ENCODE peak calls at places on chromosomes 3 and 15, in nine cellular contexts. A is stromal cell of bone marrow; S is Daoy; Z is ELR; M is stimulated activated CD4-positive, alpha-beta T cell treated with anti-CD3 and anti-CD28 coated beads, Interleukin-4, amount 100 ng/mL, for 4 hours; K is brain pericyte; Q is mucosa of descending colon; F is GDM1; P is nucleus accumbens. O is an unnamed sample.

GRCh38 chr3:105538483-105538882 is 171.8 kb downstream of the ALCAM start:
- DNase-seq in A (no peak), S (peak), Z (no peak), M (no peak), K (no peak), Q (no peak), F (no peak), P (no peak), O (no peak)

GRCh38 chr3:43248194-43248593 is 38.1 kb upstream of the SNRK start:
- DNase-seq in A (no peak), S (no peak), Z (no peak), M (no peak), K (peak), Q (no peak), F (no peak), P (no peak), O (no peak)

GRCh38 chr3:177618873-177619771 is 421.8 kb upstream of the TBL1XR1 start:
- DNase-seq in A (peak), S (peak), Z (peak), M (no peak), K (no peak), Q (no peak), F (no peak), P (peak), O (peak)

GRCh38 chr15:40754883-40755815 is at the start of gene RMDN3:
- DNase-seq in A (peak), S (peak), Z (peak), M (peak), K (peak), Q (peak), F (peak), P (peak), O (peak)

GRCh38 chr15:91942676-91943417 is 89.3 kb downstream of the SLCO3A1 start:
- DNase-seq in A (peak), S (peak), Z (peak), M (no peak), K (no peak), Q (peak), F (peak), P (no peak), O (peak)

GRCh38 chr3:60809857-60810256 is 441.4 kb downstream of the FHIT start:
- DNase-seq in A (no peak), S (no peak), Z (no peak), M (no peak), K (no peak), Q (no peak), F (no peak), P (no peak), O (peak)

GRCh38 chr3:196774845-196775422 is 35.3 kb downstream of the PAK2 start:
- DNase-seq in A (no peak), S (no peak), Z (peak), M (no peak), K (no peak), Q (no peak), F (no peak), P (no peak), O (no peak)

GRCh38 chr15:72902929-72903260 is 119.3 kb upstream of the ADPGK start:
- DNase-seq in A (no peak), S (no peak), Z (no peak), M (no peak), K (no peak), Q (no peak), F (no peak), P (no peak), O (no peak)

GRCh38 chr3:126474498-126475410 is 937 bp downstream of the ZXDC start:
- DNase-seq in A (no peak), S (peak), Z (peak), M (peak), K (no peak), Q (peak), F (no peak), P (no peak), O (no peak)

GRCh38 chr3:68306571-68306970 is 625.8 kb downstream of the TAFA4 start:
- DNase-seq in A (no peak), S (no peak), Z (no peak), M (no peak), K (no peak), Q (peak), F (no peak), P (no peak), O (no peak)

GRCh38 chr15:40088929-40089755 is 19.5 kb downstream of the BMF start:
- DNase-seq in A (no peak), S (no peak), Z (no peak), M (no peak), K (no peak), Q (no peak), F (no peak), P (no peak), O (peak)

GRCh38 chr3:120477826-120478225 is 27.0 kb upstream of the FSTL1 start:
- DNase-seq in A (no peak), S (no peak), Z (no peak), M (no peak), K (no peak), Q (no peak), F (no peak), P (no peak), O (no peak)

GRCh38 chr3:192851821-192852352 is 65.8 kb downstream of the MB21D2 start:
- DNase-seq in A (peak), S (peak), Z (peak), M (no peak), K (peak), Q (peak), F (no peak), P (peak), O (peak)

GRCh38 chr3:45582407-45582806 is 12.1 kb upstream of the LIMD1 start:
- DNase-seq in A (peak), S (no peak), Z (peak), M (no peak), K (no peak), Q (no peak), F (no peak), P (no peak), O (no peak)

GRCh38 chr3:47715928-47716327 is 65.8 kb downstream of the SMARCC1 start:
- DNase-seq in A (peak), S (peak), Z (peak), M (no peak), K (no peak), Q (no peak), F (no peak), P (no peak), O (peak)

GRCh38 chr15:96889734-96890480 is 559.4 kb downstream of the NR2F2 start:
- DNase-seq in A (no peak), S (peak), Z (peak), M (no peak), K (peak), Q (no peak), F (no peak), P (no peak), O (peak)

GRCh38 chr3:156246939-156247725 is 126.8 kb downstream of the KCNAB1 start:
- DNase-seq in A (no peak), S (no peak), Z (no peak), M (no peak), K (no peak), Q (no peak), F (no peak), P (no peak), O (no peak)

GRCh38 chr3:185733980-185734724 is 90.7 kb downstream of the IGF2BP2 start:
- DNase-seq in A (peak), S (peak), Z (peak), M (no peak), K (no peak), Q (peak), F (peak), P (no peak), O (peak)

GRCh38 chr3:151328298-151329036 is 882 bp downstream of the P2RY13 start:
- DNase-seq in A (no peak), S (peak), Z (peak), M (no peak), K (no peak), Q (no peak), F (no peak), P (no peak), O (no peak)

GRCh38 chr3:85875589-85875988 is 916.8 kb downstream of the CADM2 start:
- DNase-seq in A (no peak), S (no peak), Z (no peak), M (no peak), K (no peak), Q (no peak), F (no peak), P (no peak), O (no peak)

GRCh38 chr15:66461917-66462316 is 35.6 kb downstream of the SNAPC5 start:
- DNase-seq in A (no peak), S (no peak), Z (no peak), M (no peak), K (no peak), Q (peak), F (no peak), P (no peak), O (no peak)

GRCh38 chr3:169812124-169812843 is 386 bp upstream of the LRRIQ4 start:
- DNase-seq in A (peak), S (peak), Z (peak), M (peak), K (peak), Q (peak), F (peak), P (peak), O (no peak)

GRCh38 chr3:36175113-36175812 is 205.0 kb upstream of the STAC start:
- DNase-seq in A (no peak), S (no peak), Z (no peak), M (no peak), K (no peak), Q (no peak), F (no peak), P (no peak), O (no peak)

GRCh38 chr3:121295966-121296365 is 249.8 kb downstream of the POLQ start:
- DNase-seq in A (no peak), S (no peak), Z (peak), M (no peak), K (no peak), Q (no peak), F (no peak), P (no peak), O (no peak)

GRCh38 chr3:57805674-57806073 is 49.6 kb downstream of the SLMAP start:
- DNase-seq in A (peak), S (peak), Z (peak), M (no peak), K (no peak), Q (no peak), F (no peak), P (no peak), O (peak)

GRCh38 chr15:47339800-47340575 is 377.3 kb upstream of the SEMA6D start:
- DNase-seq in A (no peak), S (no peak), Z (no peak), M (no peak), K (no peak), Q (no peak), F (no peak), P (no peak), O (no peak)

GRCh38 chr3:77620009-77620408 is 580.1 kb downstream of the ROBO2 start:
- DNase-seq in A (no peak), S (no peak), Z (no peak), M (no peak), K (no peak), Q (no peak), F (no peak), P (no peak), O (no peak)

GRCh38 chr3:2770451-2770850 is 339.7 kb downstream of the IL5RA start:
- DNase-seq in A (no peak), S (peak), Z (no peak), M (no peak), K (no peak), Q (no peak), F (no peak), P (no peak), O (peak)

GRCh38 chr15:55627730-55628368 is 39.7 kb upstream of the PYGO1 start:
- DNase-seq in A (peak), S (peak), Z (peak), M (no peak), K (peak), Q (no peak), F (no peak), P (no peak), O (peak)

GRCh38 chr3:150583028-150583427 is 20.1 kb upstream of the SELENOT start:
- DNase-seq in A (no peak), S (no peak), Z (no peak), M (no peak), K (no peak), Q (no peak), F (no peak), P (no peak), O (no peak)

GRCh38 chr3:184417619-184418327 is 37.9 kb downstream of the CHRD start:
- DNase-seq in A (peak), S (peak), Z (peak), M (peak), K (peak), Q (peak), F (peak), P (peak), O (peak)

GRCh38 chr3:47113669-47114365 is 50.1 kb downstream of the SETD2 start:
- DNase-seq in A (no peak), S (peak), Z (peak), M (no peak), K (no peak), Q (no peak), F (no peak), P (no peak), O (no peak)

GRCh38 chr15:51105430-51106016 is 10.8 kb upstream of the TNFAIP8L3 start:
- DNase-seq in A (no peak), S (no peak), Z (no peak), M (no peak), K (no peak), Q (no peak), F (no peak), P (no peak), O (no peak)